ENCODE peak calls at places on chromosomes 7 and 10, in seven cellular contexts. One of them, this sample, is unnamed. For H3K36me3, the result is how much of the 10 kb centered on the place peaks cover.

GRCh38 chr7:76296743-76297740 is 5.4 kb upstream of the HSPB1 start:
- DNase-seq in bronchial epithelial cell: peak
- DNase-seq in CD8-positive, alpha-beta T cell: no peak
- DNase-seq in upper lobe of right lung: peak
- DNase-seq in sigmoid colon: peak
- DNase-seq in Peyer's patch: peak
- DNase-seq in brain microvascular endothelial cell: peak
- DNase-seq in this sample: no peak

GRCh38 chr7:85452674-85453073 is 265.8 kb upstream of the SEMA3D start:
- DNase-seq in brain microvascular endothelial cell: no peak
- DNase-seq in CD8-positive, alpha-beta T cell: no peak
- DNase-seq in upper lobe of right lung: no peak
- DNase-seq in sigmoid colon: no peak
- DNase-seq in Peyer's patch: no peak
- DNase-seq in bronchial epithelial cell: no peak
- DNase-seq in this sample: no peak

GRCh38 chr7:98357751-98358161 is 43.1 kb downstream of the BAIAP2L1 start:
- DNase-seq in sigmoid colon: no peak
- DNase-seq in Peyer's patch: peak
- DNase-seq in CD8-positive, alpha-beta T cell: no peak
- DNase-seq in upper lobe of right lung: no peak
- DNase-seq in brain microvascular endothelial cell: peak
- DNase-seq in bronchial epithelial cell: no peak
- DNase-seq in this sample: no peak

GRCh38 chr10:28283251-28283650 is 19.6 kb downstream of the MPP7 start:
- DNase-seq in bronchial epithelial cell: no peak
- DNase-seq in CD8-positive, alpha-beta T cell: no peak
- DNase-seq in upper lobe of right lung: no peak
- DNase-seq in sigmoid colon: no peak
- DNase-seq in Peyer's patch: no peak
- DNase-seq in brain microvascular endothelial cell: no peak
- DNase-seq in this sample: no peak

GRCh38 chr10:124995605-124996004 is 53.7 kb downstream of the ZRANB1 start:
- DNase-seq in bronchial epithelial cell: no peak
- DNase-seq in sigmoid colon: no peak
- DNase-seq in upper lobe of right lung: no peak
- DNase-seq in CD8-positive, alpha-beta T cell: no peak
- DNase-seq in brain microvascular endothelial cell: no peak
- DNase-seq in Peyer's patch: no peak
- DNase-seq in this sample: no peak

GRCh38 chr7:72032934-72033333 is 379.2 kb downstream of the CALN1 start:
- DNase-seq in upper lobe of right lung: no peak
- DNase-seq in brain microvascular endothelial cell: no peak
- DNase-seq in bronchial epithelial cell: no peak
- DNase-seq in Peyer's patch: no peak
- DNase-seq in sigmoid colon: no peak
- DNase-seq in CD8-positive, alpha-beta T cell: no peak
- DNase-seq in this sample: no peak

GRCh38 chr7:140260767-140261486 is 84.1 kb upstream of the KDM7A start:
- DNase-seq in Peyer's patch: no peak
- DNase-seq in upper lobe of right lung: no peak
- DNase-seq in sigmoid colon: peak
- DNase-seq in brain microvascular endothelial cell: no peak
- DNase-seq in bronchial epithelial cell: no peak
- DNase-seq in CD8-positive, alpha-beta T cell: no peak
- DNase-seq in this sample: no peak

GRCh38 chr7:2316578-2316977 is 2.3 kb upstream of the SNX8 start:
- DNase-seq in brain microvascular endothelial cell: no peak
- DNase-seq in CD8-positive, alpha-beta T cell: no peak
- DNase-seq in bronchial epithelial cell: no peak
- DNase-seq in sigmoid colon: no peak
- DNase-seq in upper lobe of right lung: no peak
- DNase-seq in Peyer's patch: no peak
- DNase-seq in this sample: no peak

GRCh38 chr7:30157217-30157616 is 22.4 kb downstream of the MTURN start:
- DNase-seq in CD8-positive, alpha-beta T cell: peak
- DNase-seq in bronchial epithelial cell: no peak
- DNase-seq in upper lobe of right lung: no peak
- DNase-seq in sigmoid colon: no peak
- DNase-seq in Peyer's patch: no peak
- DNase-seq in brain microvascular endothelial cell: no peak
- DNase-seq in this sample: no peak

DNA sequence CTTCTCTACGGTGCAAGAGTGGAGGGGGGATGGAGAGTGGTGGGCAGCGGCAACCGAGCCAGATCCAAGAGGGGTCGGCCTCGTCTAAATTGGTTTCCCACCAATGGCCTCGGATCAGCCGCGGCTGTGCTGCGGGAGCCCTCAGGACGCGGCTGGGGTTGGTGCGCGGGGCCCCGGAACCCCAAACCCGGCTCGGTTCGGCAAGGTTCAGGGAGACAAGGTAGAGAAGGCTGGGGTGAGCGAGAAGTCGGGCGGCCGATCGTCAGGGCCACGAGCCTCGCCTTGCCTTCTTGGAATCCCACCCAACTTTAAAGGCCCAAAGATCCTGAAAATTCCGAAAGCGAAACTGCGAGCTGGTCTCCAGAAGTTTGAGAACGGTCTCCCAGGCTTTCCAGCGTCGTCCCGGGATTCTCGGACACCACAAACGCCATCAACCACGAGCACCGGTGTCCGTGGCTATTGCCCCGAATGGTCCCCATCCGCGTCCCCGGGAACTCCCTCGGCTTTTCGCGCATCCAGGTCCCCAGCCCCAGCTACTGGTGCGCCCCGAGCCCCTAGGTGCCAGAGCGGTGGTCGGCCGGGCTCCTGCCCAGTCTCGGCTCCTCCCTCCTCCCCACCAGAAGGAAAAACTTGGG is 3.3 kb downstream of the SFMBT2 start:
- DNase-seq in upper lobe of right lung: peak
- DNase-seq in brain microvascular endothelial cell: no peak
- DNase-seq in sigmoid colon: no peak
- DNase-seq in CD8-positive, alpha-beta T cell: no peak
- DNase-seq in bronchial epithelial cell: no peak
- DNase-seq in Peyer's patch: no peak
- DNase-seq in this sample: peak
- H3K4me3 ChIP-seq in upper lobe of right lung: peak
- H3K4me3 ChIP-seq in brain microvascular endothelial cell: peak
- H3K4me3 ChIP-seq in sigmoid colon: peak
- H3K4me3 ChIP-seq in CD8-positive, alpha-beta T cell: peak
- H3K4me3 ChIP-seq in bronchial epithelial cell: peak
- H3K4me3 ChIP-seq in Peyer's patch: peak
- H3K4me3 ChIP-seq in this sample: peak

GRCh38 chr7:68571286-68571685 is 1027.0 kb upstream of the AUTS2 start:
- DNase-seq in upper lobe of right lung: no peak
- DNase-seq in brain microvascular endothelial cell: no peak
- DNase-seq in CD8-positive, alpha-beta T cell: no peak
- DNase-seq in sigmoid colon: no peak
- DNase-seq in Peyer's patch: no peak
- DNase-seq in bronchial epithelial cell: no peak
- DNase-seq in this sample: no peak
- TF ChIP-seq CTCF in upper lobe of right lung: no peak
- TF ChIP-seq CTCF in brain microvascular endothelial cell: no peak
- TF ChIP-seq CTCF in CD8-positive, alpha-beta T cell: no peak
- TF ChIP-seq CTCF in sigmoid colon: no peak
- TF ChIP-seq CTCF in Peyer's patch: no peak
- TF ChIP-seq CTCF in bronchial epithelial cell: no peak
- TF ChIP-seq CTCF in this sample: no peak

DNA sequence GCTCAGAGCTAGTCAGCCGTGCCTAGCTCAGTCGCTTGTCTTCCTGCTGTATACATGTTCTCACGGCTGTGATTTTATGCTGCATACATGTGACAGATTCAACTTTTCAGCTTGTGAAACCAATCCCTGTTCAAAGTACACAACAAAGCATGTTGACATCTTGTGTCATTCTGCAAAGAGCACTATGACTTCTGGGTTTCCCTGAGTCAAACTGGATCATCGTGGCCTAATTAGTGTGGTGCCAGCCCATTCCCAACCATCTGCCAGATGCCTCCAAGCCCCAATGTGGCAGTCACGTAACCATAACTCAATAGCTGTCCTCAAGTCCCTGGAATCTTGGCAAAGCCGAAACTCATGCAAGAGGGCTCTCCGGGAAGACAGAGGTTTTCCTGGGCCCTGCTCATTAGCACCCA is 144.8 kb downstream of the MYOF start:
- DNase-seq in sigmoid colon: no peak
- DNase-seq in Peyer's patch: no peak
- DNase-seq in CD8-positive, alpha-beta T cell: no peak
- DNase-seq in brain microvascular endothelial cell: no peak
- DNase-seq in bronchial epithelial cell: no peak
- DNase-seq in upper lobe of right lung: no peak
- DNase-seq in this sample: no peak
- H3K36me3 ChIP-seq in sigmoid colon: half or more
- H3K36me3 ChIP-seq in Peyer's patch: under half
- H3K36me3 ChIP-seq in CD8-positive, alpha-beta T cell: under half
- H3K36me3 ChIP-seq in brain microvascular endothelial cell: half or more
- H3K36me3 ChIP-seq in bronchial epithelial cell: under half
- H3K36me3 ChIP-seq in upper lobe of right lung: half or more
- H3K36me3 ChIP-seq in this sample: under half

GRCh38 chr7:97118306-97118917 is 914 bp downstream of the SDHAF3 start:
- DNase-seq in brain microvascular endothelial cell: no peak
- DNase-seq in Peyer's patch: no peak
- DNase-seq in bronchial epithelial cell: no peak
- DNase-seq in upper lobe of right lung: no peak
- DNase-seq in CD8-positive, alpha-beta T cell: no peak
- DNase-seq in sigmoid colon: no peak
- DNase-seq in this sample: no peak

GRCh38 chr7:97117372-97118188 is at the start of gene SDHAF3:
- DNase-seq in sigmoid colon: peak
- DNase-seq in bronchial epithelial cell: peak
- DNase-seq in Peyer's patch: peak
- DNase-seq in upper lobe of right lung: peak
- DNase-seq in CD8-positive, alpha-beta T cell: peak
- DNase-seq in brain microvascular endothelial cell: peak
- DNase-seq in this sample: peak

GRCh38 chr7:97116308-97116707 is 1.2 kb upstream of the SDHAF3 start:
- DNase-seq in brain microvascular endothelial cell: no peak
- DNase-seq in sigmoid colon: no peak
- DNase-seq in CD8-positive, alpha-beta T cell: no peak
- DNase-seq in upper lobe of right lung: no peak
- DNase-seq in bronchial epithelial cell: no peak
- DNase-seq in Peyer's patch: no peak
- DNase-seq in this sample: no peak

GRCh38 chr7:97119747-97120146 is 2.2 kb downstream of the SDHAF3 start:
- DNase-seq in sigmoid colon: no peak
- DNase-seq in brain microvascular endothelial cell: no peak
- DNase-seq in Peyer's patch: no peak
- DNase-seq in CD8-positive, alpha-beta T cell: no peak
- DNase-seq in upper lobe of right lung: no peak
- DNase-seq in bronchial epithelial cell: no peak
- DNase-seq in this sample: no peak

GRCh38 chr7:97117035-97117371 is 495 bp upstream of the SDHAF3 start:
- DNase-seq in brain microvascular endothelial cell: no peak
- DNase-seq in bronchial epithelial cell: no peak
- DNase-seq in sigmoid colon: no peak
- DNase-seq in upper lobe of right lung: no peak
- DNase-seq in Peyer's patch: no peak
- DNase-seq in CD8-positive, alpha-beta T cell: no peak
- DNase-seq in this sample: no peak
- H3K4me3 ChIP-seq in brain microvascular endothelial cell: peak
- H3K4me3 ChIP-seq in bronchial epithelial cell: peak
- H3K4me3 ChIP-seq in sigmoid colon: peak
- H3K4me3 ChIP-seq in upper lobe of right lung: peak
- H3K4me3 ChIP-seq in Peyer's patch: peak
- H3K4me3 ChIP-seq in CD8-positive, alpha-beta T cell: peak
- H3K4me3 ChIP-seq in this sample: peak

GRCh38 chr7:80453699-80454340 is 58.0 kb downstream of the GNAT3 start:
- DNase-seq in upper lobe of right lung: no peak
- DNase-seq in Peyer's patch: no peak
- DNase-seq in CD8-positive, alpha-beta T cell: no peak
- DNase-seq in sigmoid colon: no peak
- DNase-seq in bronchial epithelial cell: peak
- DNase-seq in brain microvascular endothelial cell: no peak
- DNase-seq in this sample: no peak
- TF ChIP-seq CTCF in upper lobe of right lung: peak
- TF ChIP-seq CTCF in Peyer's patch: no peak
- TF ChIP-seq CTCF in CD8-positive, alpha-beta T cell: no peak
- TF ChIP-seq CTCF in sigmoid colon: peak
- TF ChIP-seq CTCF in bronchial epithelial cell: no peak
- TF ChIP-seq CTCF in brain microvascular endothelial cell: peak
- TF ChIP-seq CTCF in this sample: peak

GRCh38 chr10:71551970-71552369 is 155.2 kb downstream of the CDH23 start:
- DNase-seq in sigmoid colon: no peak
- DNase-seq in Peyer's patch: no peak
- DNase-seq in upper lobe of right lung: no peak
- DNase-seq in CD8-positive, alpha-beta T cell: no peak
- DNase-seq in bronchial epithelial cell: no peak
- DNase-seq in brain microvascular endothelial cell: no peak
- DNase-seq in this sample: no peak
- H3K36me3 ChIP-seq in sigmoid colon: under half
- H3K36me3 ChIP-seq in Peyer's patch: under half
- H3K36me3 ChIP-seq in upper lobe of right lung: under half
- H3K36me3 ChIP-seq in CD8-positive, alpha-beta T cell: under half
- H3K36me3 ChIP-seq in bronchial epithelial cell: under half
- H3K36me3 ChIP-seq in brain microvascular endothelial cell: under half
- H3K36me3 ChIP-seq in this sample: under half

DNA sequence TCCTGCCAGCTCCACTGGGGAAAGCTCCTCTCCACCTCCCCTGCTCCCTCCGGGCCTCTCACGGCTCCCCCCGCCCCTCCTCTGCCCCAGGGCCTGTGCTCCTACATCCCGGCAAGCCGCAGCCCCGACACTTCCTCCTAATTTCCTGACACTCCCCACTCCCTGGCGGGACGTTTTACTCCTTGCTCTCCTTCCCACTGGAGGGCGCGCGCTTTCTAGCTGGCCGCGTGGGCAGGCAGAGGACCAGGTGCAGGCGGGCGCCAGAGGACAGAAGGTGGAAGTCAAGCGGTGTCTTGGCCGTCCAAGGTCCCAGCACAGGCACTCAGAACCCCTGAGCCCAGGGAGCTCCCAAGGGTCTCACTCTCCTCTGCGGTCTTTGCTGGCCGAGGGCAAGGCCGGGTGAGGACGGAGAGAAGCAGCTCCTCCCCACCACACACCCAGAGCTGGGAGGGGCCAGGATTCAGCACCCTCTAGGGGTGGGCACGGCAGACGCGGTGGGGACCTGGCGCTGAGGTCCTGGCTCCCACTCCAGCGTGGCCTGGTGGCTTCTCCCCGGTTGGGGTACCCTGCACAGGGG is 19.1 kb downstream of the ADAM8 start:
- DNase-seq in brain microvascular endothelial cell: no peak
- DNase-seq in sigmoid colon: peak
- DNase-seq in bronchial epithelial cell: peak
- DNase-seq in CD8-positive, alpha-beta T cell: no peak
- DNase-seq in upper lobe of right lung: peak
- DNase-seq in Peyer's patch: peak
- DNase-seq in this sample: peak
- H3K4me3 ChIP-seq in brain microvascular endothelial cell: no peak
- H3K4me3 ChIP-seq in sigmoid colon: no peak
- H3K4me3 ChIP-seq in bronchial epithelial cell: no peak
- H3K4me3 ChIP-seq in CD8-positive, alpha-beta T cell: peak
- H3K4me3 ChIP-seq in upper lobe of right lung: no peak
- H3K4me3 ChIP-seq in Peyer's patch: peak
- H3K4me3 ChIP-seq in this sample: no peak

DNA sequence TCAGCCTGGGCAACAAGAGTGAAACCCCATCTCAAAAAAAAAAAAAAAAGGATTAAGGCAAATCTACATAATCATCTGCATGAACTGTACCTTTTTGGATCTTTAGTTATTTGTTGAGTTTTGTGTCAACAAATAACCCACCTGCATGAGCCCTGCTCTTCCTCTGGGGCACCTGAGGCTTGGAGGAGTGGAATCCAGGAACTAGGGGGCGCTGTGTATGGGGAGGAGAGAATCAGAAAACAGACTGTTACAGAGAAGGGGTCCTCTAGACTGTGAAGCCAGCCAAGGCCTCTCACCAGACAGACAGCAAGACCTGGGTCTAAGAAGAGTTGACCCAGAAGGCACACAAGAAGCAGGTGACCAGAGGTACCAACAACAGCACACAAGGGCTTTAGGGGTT is 682.8 kb upstream of the NRP1 start:
- DNase-seq in bronchial epithelial cell: no peak
- DNase-seq in sigmoid colon: no peak
- DNase-seq in upper lobe of right lung: no peak
- DNase-seq in CD8-positive, alpha-beta T cell: no peak
- DNase-seq in Peyer's patch: no peak
- DNase-seq in brain microvascular endothelial cell: no peak
- DNase-seq in this sample: no peak
- TF ChIP-seq CTCF in bronchial epithelial cell: no peak
- TF ChIP-seq CTCF in sigmoid colon: no peak
- TF ChIP-seq CTCF in upper lobe of right lung: no peak
- TF ChIP-seq CTCF in CD8-positive, alpha-beta T cell: no peak
- TF ChIP-seq CTCF in Peyer's patch: no peak
- TF ChIP-seq CTCF in brain microvascular endothelial cell: peak
- TF ChIP-seq CTCF in this sample: peak

This sample was measured in GM06990.